ENCODE peak calls at places on chromosomes 12 and 14, in ten cellular contexts. D is NCI-H1105; W is NCI-H2171; I is H54; U is H7; Q is epithelial cell of proximal tubule; Z is CD8-positive, alpha-beta T cell; A is stimulated activated CD8-positive, alpha-beta memory T cell treated with anti-CD3 and anti-CD28 coated beads, Interleukin-2, amount 100 ng/mL, for 1 hour; S is pancreas; K is CD8-positive, alpha-beta memory T cell. J is an unnamed sample.

GRCh38 chr14:69059658-69060648 is 80.9 kb upstream of the ACTN1 start:
- DNase-seq in D (no peak), W (no peak), I (peak; percentile 55), U (no peak), Q (no peak), Z (no peak), A (no peak), S (no peak), K (no peak), J (no peak)

GRCh38 chr14:24678801-24679247 is 44.8 kb upstream of the GZMB start:
- DNase-seq in D (peak; percentile 82), W (peak; percentile 58), I (peak; percentile 41), U (peak; percentile 65), Q (peak; percentile 44), Z (peak; percentile 78), A (peak; percentile 64), S (peak; percentile 61), K (peak; percentile 79), J (peak; percentile 88)

GRCh38 chr14:105999361-106000028 is 473.1 kb downstream of the TMEM121 start:
- DNase-seq in D (peak; percentile 1), W (peak; percentile 11), I (no peak), U (peak; percentile 19), Q (no peak), Z (peak; percentile 44), A (no peak), S (no peak), K (peak; percentile 63), J (peak; percentile 18)

GRCh38 chr12:25251749-25252148 is 1.0 kb upstream of the KRAS start:
- DNase-seq in D (no peak), W (no peak), I (no peak), U (no peak), Q (no peak), Z (no peak), A (no peak), S (no peak), K (no peak), J (no peak)

GRCh38 chr14:58171090-58171489 is 19.1 kb upstream of the ARMH4 start:
- DNase-seq in D (peak; percentile 88), W (peak; percentile 91), I (peak; percentile 60), U (peak; percentile 88), Q (peak; percentile 70), Z (peak; percentile 13), A (no peak), S (peak; percentile 66), K (peak; percentile 10), J (peak; percentile 92)

GRCh38 chr12:89697256-89697655 is 11.4 kb downstream of the ATP2B1 start:
- DNase-seq in D (no peak), W (no peak), I (no peak), U (no peak), Q (no peak), Z (no peak), A (no peak), S (no peak), K (no peak), J (no peak)

GRCh38 chr12:119024226-119024810 is 43.0 kb downstream of the SRRM4 start:
- DNase-seq in D (no peak), W (no peak), I (no peak), U (no peak), Q (no peak), Z (no peak), A (no peak), S (no peak), K (no peak), J (no peak)

GRCh38 chr12:97640826-97641225 is 178.2 kb downstream of the RMST start:
- DNase-seq in D (no peak), W (no peak), I (no peak), U (no peak), Q (no peak), Z (no peak), A (no peak), S (no peak), K (no peak), J (no peak)

GRCh38 chr12:91173139-91173538 is 9.5 kb downstream of the DCN start:
- DNase-seq in D (no peak), W (no peak), I (no peak), U (no peak), Q (no peak), Z (no peak), A (no peak), S (no peak), K (no peak), J (no peak)

GRCh38 chr14:102200690-102201368 is 61.1 kb downstream of the WDR20 start:
- DNase-seq in D (no peak), W (no peak), I (no peak), U (peak; percentile 24), Q (no peak), Z (no peak), A (no peak), S (no peak), K (peak; percentile 30), J (no peak)

GRCh38 chr14:28494196-28494595 is 272.4 kb upstream of the FOXG1 start:
- DNase-seq in D (no peak), W (no peak), I (no peak), U (no peak), Q (no peak), Z (no peak), A (no peak), S (no peak), K (no peak), J (no peak)

GRCh38 chr12:105813201-105813600 is 325.6 kb downstream of the NUAK1 start:
- DNase-seq in D (no peak), W (no peak), I (no peak), U (no peak), Q (no peak), Z (no peak), A (no peak), S (no peak), K (no peak), J (no peak)

GRCh38 chr14:70655110-70655826 is 13.6 kb downstream of the TTC9 start:
- DNase-seq in D (no peak), W (no peak), I (no peak), U (peak; percentile 76), Q (no peak), Z (peak; percentile 79), A (peak; percentile 55), S (no peak), K (peak; percentile 78), J (no peak)

GRCh38 chr12:129997239-129997638 is 93.4 kb upstream of the TMEM132D start:
- DNase-seq in D (no peak), W (no peak), I (no peak), U (peak; percentile 73), Q (no peak), Z (no peak), A (no peak), S (no peak), K (no peak), J (no peak)

GRCh38 chr12:93990832-93991748 is 157.3 kb upstream of the PLXNC1 start:
- DNase-seq in D (no peak), W (no peak), I (no peak), U (peak; percentile 30), Q (no peak), Z (no peak), A (no peak), S (no peak), K (no peak), J (no peak)

GRCh38 chr12:52141875-52142274 is 49.9 kb downstream of the KRT80 start:
- DNase-seq in D (no peak), W (no peak), I (no peak), U (no peak), Q (no peak), Z (no peak), A (no peak), S (no peak), K (no peak), J (no peak)

GRCh38 chr12:114695305-114695592 is 11.3 kb upstream of the TBX3 start:
- DNase-seq in D (no peak), W (no peak), I (no peak), U (no peak), Q (no peak), Z (no peak), A (no peak), S (no peak), K (no peak), J (no peak)

GRCh38 chr12:12671850-12672660 is 23.9 kb downstream of the GPR19 start:
- DNase-seq in D (no peak), W (no peak), I (no peak), U (no peak), Q (no peak), Z (no peak), A (no peak), S (no peak), K (no peak), J (no peak)

GRCh38 chr12:109309441-109310246 is 560 bp upstream of the FOXN4 start:
- DNase-seq in D (peak; percentile 60), W (peak; percentile 19), I (no peak), U (peak; percentile 85), Q (no peak), Z (no peak), A (no peak), S (no peak), K (no peak), J (peak; percentile 81)

GRCh38 chr14:32679927-32680612 is 258.6 kb upstream of the NPAS3 start:
- DNase-seq in D (no peak), W (no peak), I (no peak), U (no peak), Q (no peak), Z (no peak), A (no peak), S (no peak), K (no peak), J (peak; percentile 12)

GRCh38 chr14:65131176-65131765 is 29.0 kb upstream of the MAX start:
- DNase-seq in D (no peak), W (no peak), I (no peak), U (no peak), Q (no peak), Z (no peak), A (no peak), S (no peak), K (no peak), J (no peak)

GRCh38 chr14:64845878-64846277 is 33.8 kb downstream of the SPTB start:
- DNase-seq in D (no peak), W (no peak), I (no peak), U (peak; percentile 22), Q (peak; percentile 36), Z (no peak), A (no peak), S (no peak), K (no peak), J (no peak)

GRCh38 chr12:20505056-20505455 is 136.7 kb downstream of the PDE3A start:
- DNase-seq in D (no peak), W (no peak), I (no peak), U (no peak), Q (no peak), Z (no peak), A (no peak), S (no peak), K (no peak), J (peak; percentile 13)

GRCh38 chr12:111569363-111570089 is 29.6 kb downstream of the ATXN2 start:
- DNase-seq in D (no peak), W (no peak), I (no peak), U (no peak), Q (no peak), Z (no peak), A (no peak), S (no peak), K (no peak), J (no peak)